ENCODE peak calls at places on chromosomes 16 and 17, in eight cellular contexts. Q is cardiac fibroblast, B is GM12865, O is Peyer's patch, K is AG10803, U is fibroblast of lung, S is epithelial cell of esophagus, P is PC-3. T is an unnamed sample.
A peak's percentile ranks its signal among the peaks of the same experiment; 100 is the strongest.

GRCh38 chr17:28528329-28529011 is 22.3 kb downstream of the FOXN1 start:
- DNase-seq in O (peak; percentile 57), K (peak; percentile 21), P (peak; percentile 42), S (peak; percentile 61), Q (no peak), U (no peak), B (no peak), T (no peak)

GRCh38 chr16:21116148-21116693 is 34.4 kb downstream of the DNAH3 start:
- DNase-seq in S (no peak), Q (peak; percentile 23), O (no peak), B (peak; percentile 52), K (peak; percentile 8), P (no peak), U (peak; percentile 4), T (peak; percentile 3)

GRCh38 chr17:74763565-74764387 is 12.4 kb downstream of the NAT9 start:
- DNase-seq in O (peak; percentile 91), P (no peak), K (no peak), U (no peak), Q (no peak), B (no peak), S (no peak), T (no peak)

GRCh38 chr17:81655378-81656117 is 794 bp downstream of the PDE6G start:
- DNase-seq in O (no peak), K (no peak), P (no peak), U (no peak), B (no peak), Q (no peak), S (no peak), T (no peak)

GRCh38 chr17:39132192-39132600 is 19.2 kb downstream of the PLXDC1 start:
- DNase-seq in S (peak; percentile 15), B (no peak), O (no peak), Q (peak; percentile 87), U (peak; percentile 86), K (peak; percentile 89), P (peak; percentile 36), T (peak; percentile 57)

GRCh38 chr17:80750263-80750662 is 205.6 kb downstream of the RPTOR start:
- DNase-seq in S (no peak), K (peak; percentile 8), B (no peak), Q (no peak), O (no peak), U (no peak), P (no peak), T (no peak)

GRCh38 chr16:48687421-48688038 is 77.5 kb upstream of the N4BP1 start:
- DNase-seq in U (peak; percentile 75), P (peak; percentile 73), Q (peak; percentile 78), K (peak; percentile 63), O (peak; percentile 50), B (peak; percentile 74), S (peak; percentile 78), T (peak; percentile 65)

GRCh38 chr17:36869856-36870617 is 67.2 kb upstream of the LHX1 start:
- DNase-seq in K (peak; percentile 4), O (no peak), B (no peak), P (no peak), U (peak; percentile 17), Q (peak; percentile 39), S (peak; percentile 74), T (no peak)

GRCh38 chr16:84932691-84933090 is 78.6 kb downstream of the ZDHHC7 start:
- DNase-seq in B (no peak), P (no peak), U (no peak), S (no peak), O (no peak), Q (no peak), K (no peak), T (no peak)

GRCh38 chr17:2202996-2203575 is 100.5 kb downstream of the SMG6 start:
- DNase-seq in U (no peak), O (no peak), S (no peak), B (no peak), P (no peak), K (no peak), Q (no peak), T (no peak)

GRCh38 chr17:78131172-78132085 is 858 bp downstream of the TMC8 start:
- DNase-seq in S (no peak), B (peak; percentile 59), K (no peak), Q (no peak), U (no peak), O (peak; percentile 58), P (no peak), T (no peak)
- H3K4me3 ChIP-seq in S (peak overlapping the region; percentile 14), B (peak overlapping the region; percentile 87), K (no peak overlapping the region), Q (no peak overlapping the region), U (no peak overlapping the region), O (peak overlapping the region; percentile 50), P (peak overlapping the region; percentile 55), T (no peak overlapping the region)

GRCh38 chr16:56869513-56870270 is 4.7 kb downstream of the SLC12A3 start:
- DNase-seq in B (peak; percentile 78), O (peak; percentile 62), P (peak; percentile 37), U (no peak), K (no peak), Q (no peak), S (peak; percentile 20), T (no peak)
- TF ChIP-seq CTCF in B (peak; percentile 50), O (peak; percentile 32), P (peak; percentile 44), U (no peak), K (peak; percentile 14), Q (peak; percentile 8), S (no peak), T (peak; percentile 25)

DNA sequence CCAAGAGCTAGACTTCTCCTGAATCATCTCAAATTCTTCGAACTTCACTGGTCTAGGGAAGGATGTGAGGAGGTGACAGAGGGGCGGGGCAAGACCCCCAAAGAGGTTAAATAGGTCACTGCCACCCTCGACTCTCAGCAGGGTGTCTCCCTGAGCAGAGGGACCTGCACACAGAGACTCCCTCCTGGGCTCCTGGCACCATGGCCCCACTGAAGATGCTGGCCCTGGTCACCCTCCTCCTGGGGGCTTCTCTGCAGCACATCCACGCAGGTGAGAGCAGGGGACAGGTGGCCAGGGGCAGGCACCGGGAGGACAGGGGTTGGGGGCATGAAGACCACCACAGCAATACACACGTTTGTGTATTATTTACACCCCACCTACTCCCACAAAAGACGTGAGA is 9.2 kb downstream of the CCL17 start:
- DNase-seq in P (no peak), Q (no peak), O (no peak), K (no peak), B (no peak), U (no peak), S (no peak), T (no peak)
- H3K4me3 ChIP-seq in P (no peak overlapping the region), Q (no peak overlapping the region), O (no peak overlapping the region), K (no peak overlapping the region), B (no peak overlapping the region), U (no peak overlapping the region), S (no peak overlapping the region), T (no peak overlapping the region)

GRCh38 chr16:65737831-65738230 is 616.0 kb upstream of the CDH11 start:
- DNase-seq in Q (no peak), P (no peak), O (no peak), B (no peak), U (no peak), S (no peak), K (no peak), T (no peak)
- TF ChIP-seq CTCF in Q (no peak), P (no peak), O (no peak), B (no peak), U (no peak), S (no peak), K (no peak), T (no peak)

GRCh38 chr17:76540381-76541300 is 797 bp downstream of the PRCD start:
- DNase-seq in K (peak; percentile 89), Q (peak; percentile 96), P (peak; percentile 90), S (peak; percentile 96), U (peak; percentile 95), O (peak; percentile 90), B (peak; percentile 41), T (peak; percentile 94)
- H3K4me3 ChIP-seq in K (peak overlapping the region; percentile 55), Q (peak overlapping the region; percentile 12), P (peak overlapping the region; percentile 34), S (peak overlapping the region; percentile 28), U (peak overlapping the region; percentile 39), O (peak overlapping the region; percentile 39), B (no peak overlapping the region), T (peak overlapping the region; percentile 27)

GRCh38 chr17:4953461-4953961 is 2.6 kb downstream of the ENO3 start:
- DNase-seq in P (no peak), B (no peak), O (no peak), S (no peak), K (peak; percentile 88), Q (peak; percentile 52), U (peak; percentile 56), T (peak; percentile 70)

GRCh38 chr17:4959261-4959965 is 8.2 kb downstream of the SPAG7 start:
- DNase-seq in P (no peak), K (no peak), B (no peak), U (no peak), Q (no peak), O (peak; percentile 73), S (no peak), T (no peak)

GRCh38 chr17:4955091-4955490 is 4.2 kb downstream of the ENO3 start:
- DNase-seq in K (no peak), U (no peak), P (no peak), Q (no peak), S (no peak), O (no peak), B (no peak), T (no peak)

GRCh38 chr17:4958102-4958501 is 7.2 kb downstream of the ENO3 start:
- DNase-seq in Q (no peak), U (no peak), B (no peak), O (no peak), S (no peak), K (no peak), P (no peak), T (no peak)

GRCh38 chr17:4956493-4957061 is 5.7 kb downstream of the ENO3 start:
- DNase-seq in U (no peak), K (no peak), P (no peak), B (peak; percentile 61), Q (no peak), O (no peak), S (no peak), T (no peak)
- TF ChIP-seq CTCF in U (no peak), K (no peak), P (peak; percentile 22), B (peak; percentile 48), Q (peak; percentile 22), O (no peak), S (peak; percentile 21), T (peak; percentile 16)

GRCh38 chr17:17888821-17889220 is 52.0 kb upstream of the SREBF1 start:
- DNase-seq in Q (no peak), S (no peak), P (no peak), B (peak; percentile 39), U (no peak), O (no peak), K (no peak), T (no peak)
- H3K4me3 ChIP-seq in Q (no peak overlapping the region), S (no peak overlapping the region), P (no peak overlapping the region), B (no peak overlapping the region), U (no peak overlapping the region), O (no peak overlapping the region), K (no peak overlapping the region), T (no peak overlapping the region)

T was measured in astrocyte of the spinal cord.